ENCODE peak calls at places on chromosome 12, in four cellular contexts. O, U, K and E are unnamed samples.

GRCh38 chr12:65355461-65355860 is 77.0 kb downstream of the MSRB3 start:
- DNase-seq in O (peak; percentile 86), K (peak; percentile 30), U (no peak), E (no peak)

GRCh38 chr12:92295523-92295922 is 149.9 kb upstream of the BTG1 start:
- DNase-seq in O (no peak), U (no peak), K (peak; percentile 26), E (no peak)

GRCh38 chr12:132021031-132021871 is 71.5 kb downstream of the EP400 start:
- DNase-seq in U (no peak), K (no peak), O (no peak), E (no peak)

GRCh38 chr12:19957578-19957977 is 410.8 kb upstream of the PDE3A start:
- DNase-seq in K (peak; percentile 72), U (no peak), O (no peak), E (no peak)

GRCh38 chr12:25311501-25311900 is 60.8 kb upstream of the KRAS start:
- DNase-seq in K (peak; percentile 25), U (no peak), O (no peak), E (no peak)

GRCh38 chr12:83656004-83656403 is 969.3 kb downstream of the TMTC2 start:
- DNase-seq in K (no peak), U (no peak), O (peak; percentile 15), E (no peak)

GRCh38 chr12:55717397-55718007 is 1.7 kb downstream of the BLOC1S1 start:
- DNase-seq in U (peak; percentile 48), K (peak; percentile 75), O (peak; percentile 76), E (no peak)

GRCh38 chr12:71556471-71556870 is 107.2 kb downstream of the ZFC3H1 start:
- DNase-seq in U (no peak), K (no peak), O (no peak), E (no peak)

GRCh38 chr12:106255493-106255892 is 7.7 kb upstream of the CKAP4 start:
- DNase-seq in O (no peak), U (no peak), K (no peak), E (no peak)

GRCh38 chr12:83471341-83471740 is 784.6 kb downstream of the TMTC2 start:
- DNase-seq in K (no peak), O (no peak), U (no peak), E (no peak)

GRCh38 chr12:48165089-48166031 is 8.0 kb upstream of the ASB8 start:
- DNase-seq in U (no peak), K (peak; percentile 74), O (peak; percentile 60), E (no peak)

GRCh38 chr12:93767524-93767863 is 90.3 kb downstream of the CRADD start:
- DNase-seq in O (no peak), U (no peak), K (no peak), E (no peak)

GRCh38 chr12:100576311-100577036 is 3.0 kb downstream of the GAS2L3 start:
- DNase-seq in K (peak; percentile 90), U (no peak), O (peak; percentile 89), E (no peak)

GRCh38 chr12:120767071-120768024 is 41.7 kb downstream of the ACADS start:
- DNase-seq in K (no peak), O (peak; percentile 10), U (no peak), E (no peak)

GRCh38 chr12:52331039-52331438 is 9.8 kb upstream of the KRT83 start:
- DNase-seq in O (no peak), K (no peak), U (no peak), E (no peak)

GRCh38 chr12:117595751-117596150 is 234.3 kb upstream of the NOS1 start:
- DNase-seq in O (no peak), U (no peak), K (no peak), E (no peak)

GRCh38 chr12:27277846-27278260 is 33.8 kb downstream of the STK38L start:
- DNase-seq in U (no peak), O (peak; percentile 30), K (peak; percentile 94), E (peak; percentile 45)

GRCh38 chr12:30928356-30929264 is 2.1 kb downstream of the TSPAN11 start:
- DNase-seq in O (no peak), U (peak; percentile 77), K (no peak), E (no peak)

GRCh38 chr12:30923057-30923456 is 3.5 kb upstream of the TSPAN11 start:
- DNase-seq in U (no peak), O (no peak), K (no peak), E (no peak)

GRCh38 chr12:30925607-30926242 is 823 bp upstream of the TSPAN11 start:
- DNase-seq in K (no peak), O (no peak), U (no peak), E (no peak)

GRCh38 chr12:30927210-30927576 is 645 bp downstream of the TSPAN11 start:
- DNase-seq in K (no peak), U (no peak), O (no peak), E (no peak)

GRCh38 chr12:30926243-30927209 is at the start of gene TSPAN11:
- DNase-seq in U (peak; percentile 60), K (peak; percentile 9), O (no peak), E (peak; percentile 14)
- H3K4me3 ChIP-seq in U (peak within 1 kb of the TSS; percentile 38), K (peak within 1 kb of the TSS; percentile 32), O (peak within 1 kb of the TSS; percentile 10), E (no peak within 1 kb of the TSS)

GRCh38 chr12:101939306-101939705 is 61.9 kb downstream of the DRAM1 start:
- DNase-seq in K (no peak), U (peak; percentile 30), O (no peak), E (no peak)

GRCh38 chr12:101933866-101934514 is 56.6 kb downstream of the DRAM1 start:
- DNase-seq in O (no peak), K (no peak), U (peak; percentile 75), E (no peak)

GRCh38 chr12:101939856-101940265 is 62.5 kb downstream of the DRAM1 start:
- DNase-seq in K (peak; percentile 85), U (peak; percentile 69), O (peak; percentile 60), E (no peak)

GRCh38 chr12:101931498-101932326 is 54.3 kb downstream of the DRAM1 start:
- DNase-seq in O (no peak), U (no peak), K (no peak), E (peak; percentile 81)

DNA sequence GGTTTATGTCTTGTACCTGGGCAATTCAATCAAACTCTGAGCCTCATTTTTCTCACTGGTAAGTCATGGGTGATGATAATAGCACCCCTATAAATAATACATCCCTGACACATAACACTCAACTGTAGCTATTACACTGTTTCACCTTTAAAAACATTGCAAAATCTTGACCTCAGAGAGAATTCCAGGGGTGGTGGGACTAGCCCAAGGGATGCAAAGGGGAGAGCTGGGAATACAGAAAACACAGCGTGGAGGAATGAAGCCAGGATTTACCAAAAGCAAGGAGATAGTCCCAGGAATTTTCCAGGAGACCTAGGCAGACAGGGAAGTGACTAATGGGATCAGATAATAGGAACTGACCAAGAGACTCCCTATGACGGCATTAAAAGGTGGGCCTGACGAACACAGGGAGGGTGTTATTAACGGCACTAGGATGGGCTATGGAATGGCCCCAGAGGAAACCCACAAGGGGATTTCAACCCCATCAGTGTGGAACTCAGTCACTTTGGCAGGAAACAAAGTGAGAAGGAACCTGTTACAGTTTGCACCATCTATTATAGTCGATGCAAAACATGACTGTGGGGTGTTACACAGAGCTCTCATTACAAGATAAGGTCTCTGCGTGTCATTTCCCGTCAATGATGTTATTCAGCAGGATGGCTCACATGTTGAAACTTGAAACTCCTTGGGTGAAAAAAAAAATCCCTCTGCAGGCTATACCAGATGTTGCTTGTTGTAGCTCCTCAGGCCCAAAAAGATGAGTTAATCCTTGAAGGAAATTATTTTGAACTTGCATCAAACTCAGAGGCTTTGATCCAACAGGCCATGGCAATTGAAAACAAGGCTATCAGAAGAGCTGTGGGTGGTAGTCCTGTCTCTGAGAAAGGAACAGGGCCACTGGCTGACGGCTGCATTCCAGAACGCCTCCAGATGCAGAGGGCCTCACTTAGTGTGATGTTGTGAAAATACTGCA is 58.7 kb downstream of the DRAM1 start:
- DNase-seq in U (peak; percentile 86), K (peak; percentile 95), O (peak; percentile 99), E (peak; percentile 68)
- H3K4me3 ChIP-seq in U (no peak overlapping the region), K (no peak overlapping the region), O (no peak overlapping the region), E (peak overlapping the region; percentile 28)

GRCh38 chr12:49340971-49341776 is 4.2 kb upstream of the C1QL4 start:
- DNase-seq in K (no peak), O (no peak), U (no peak), E (no peak)

GRCh38 chr12:49342066-49342913 is 4.4 kb upstream of the DNAJC22 start:
- DNase-seq in K (peak; percentile 80), O (peak; percentile 54), U (peak; percentile 87), E (peak; percentile 82)

GRCh38 chr12:49344486-49345047 is 2.1 kb upstream of the DNAJC22 start:
- DNase-seq in K (no peak), O (no peak), U (no peak), E (no peak)

GRCh38 chr12:49341777-49342065 is 4.7 kb upstream of the C1QL4 start:
- DNase-seq in K (no peak), O (no peak), U (no peak), E (no peak)

DNA sequence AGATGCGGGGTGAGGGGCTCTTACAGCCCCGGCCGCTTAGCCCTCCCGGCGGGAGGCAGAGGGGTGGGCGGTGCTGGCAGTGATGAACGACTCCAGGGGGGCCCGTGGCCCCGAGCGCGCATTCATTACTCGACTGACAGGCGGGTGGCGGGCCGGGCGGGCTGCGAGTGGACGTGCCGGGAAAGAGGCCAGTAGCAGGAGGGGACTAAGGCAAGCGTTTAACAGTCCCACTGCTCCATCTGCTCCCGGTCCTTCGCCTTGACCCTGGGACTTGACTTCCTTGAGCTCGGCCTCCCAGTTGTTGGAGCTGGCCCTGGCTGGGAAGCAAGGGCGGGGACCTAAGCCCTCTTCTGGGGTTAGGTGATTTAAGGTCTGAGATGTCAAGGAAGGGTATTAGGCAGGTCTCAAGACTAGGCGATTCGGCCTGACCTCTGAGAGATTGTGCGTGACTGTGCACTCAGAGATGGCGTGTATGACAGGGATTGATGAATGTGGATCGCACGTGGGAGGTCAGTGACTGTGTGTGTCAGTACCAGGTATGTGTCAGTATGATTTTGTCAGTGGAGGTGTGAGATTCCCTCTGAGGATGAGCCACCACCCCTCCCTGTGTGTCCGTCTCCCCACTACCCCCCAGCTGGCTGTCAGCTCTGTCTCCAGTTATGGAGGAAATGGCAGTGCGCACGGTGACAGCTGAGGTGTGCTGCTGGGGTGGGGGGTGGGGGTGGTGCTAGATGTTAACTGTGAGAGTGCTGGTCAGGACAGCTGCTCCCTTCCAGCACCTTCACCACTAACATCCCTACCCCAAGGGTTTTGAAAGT is 3.6 kb upstream of the DNAJC22 start:
- DNase-seq in U (peak; percentile 67), O (peak; percentile 32), K (no peak), E (no peak)
- H3K4me3 ChIP-seq in U (peak overlapping the region; percentile 24), O (peak overlapping the region; percentile 2), K (peak overlapping the region; percentile 49), E (peak overlapping the region; percentile 15)

DNA sequence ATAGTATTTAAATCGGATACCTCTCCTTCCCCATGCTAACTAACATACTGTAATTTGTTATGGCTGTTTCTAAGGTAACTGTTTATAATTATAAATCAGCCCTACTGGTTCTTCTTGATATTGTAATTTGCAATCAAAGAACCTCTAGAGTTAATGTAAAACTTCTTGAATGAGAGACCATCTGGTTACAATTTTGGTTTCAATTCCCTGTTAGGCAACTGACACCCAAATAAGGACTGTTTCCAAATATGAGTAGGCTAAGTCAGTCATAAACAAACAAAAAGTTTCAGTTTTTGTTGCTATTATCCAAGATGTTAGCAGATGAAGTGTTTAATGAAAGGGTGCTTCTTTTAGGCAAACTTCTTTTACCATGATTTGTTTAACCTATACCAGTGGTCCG is 120.2 kb upstream of the DNM1L start:
- DNase-seq in O (no peak), K (peak; percentile 79), U (no peak), E (peak; percentile 51)
- H3K4me3 ChIP-seq in O (no peak overlapping the region), K (peak overlapping the region; percentile 9), U (peak overlapping the region; percentile 3), E (no peak overlapping the region)

GRCh38 chr12:22634883-22635282 is 9.9 kb downstream of the ETNK1 start:
- DNase-seq in U (no peak), K (no peak), O (peak; percentile 26), E (no peak)
- H3K4me3 ChIP-seq in U (no peak overlapping the region), K (no peak overlapping the region), O (no peak overlapping the region), E (no peak overlapping the region)

GRCh38 chr12:31234955-31235867 is 90.7 kb downstream of the SINHCAF start:
- DNase-seq in K (peak; percentile 42), U (peak; percentile 78), O (no peak), E (no peak)
- H3K4me3 ChIP-seq in K (no peak overlapping the region), U (no peak overlapping the region), O (no peak overlapping the region), E (no peak overlapping the region)